ENCODE peak calls at places on chromosome 10, in six cellular contexts. V is cardiac muscle cell; Q is aorta; B is effector memory CD4-positive, alpha-beta T cell; G is CD8-positive, alpha-beta memory T cell; O is body of pancreas. Y is an unnamed sample. For H3K4me1, the result is how much of the 10 kb centered on the place peaks cover.

GRCh38 chr10:62047960-62048383 is 146.5 kb downstream of the ARID5B start:
- DNase-seq in V (peak), O (no peak), B (no peak), G (peak), Q (no peak), Y (no peak)

GRCh38 chr10:36725581-36726520 is 399.5 kb upstream of the ANKRD30A start:
- DNase-seq in O (peak), G (no peak), Q (peak), V (peak), B (no peak), Y (peak)

GRCh38 chr10:93826355-93826754 is 67.4 kb upstream of the SLC35G1 start:
- DNase-seq in B (no peak), G (no peak), V (peak), Q (no peak), O (no peak), Y (no peak)

GRCh38 chr10:71295641-71296040 is 23.4 kb upstream of the SLC29A3 start:
- DNase-seq in G (peak), V (no peak), Q (no peak), B (no peak), O (no peak), Y (no peak)

GRCh38 chr10:3749597-3750351 is 35.2 kb downstream of the KLF6 start:
- DNase-seq in G (no peak), V (peak), O (peak), Q (peak), B (no peak), Y (peak)

GRCh38 chr10:71516890-71517289 is 120.2 kb downstream of the CDH23 start:
- DNase-seq in V (no peak), G (no peak), Q (no peak), O (no peak), B (no peak), Y (no peak)

GRCh38 chr10:60908896-60909295 is 35.1 kb downstream of the RHOBTB1 start:
- DNase-seq in G (no peak), B (no peak), V (no peak), O (no peak), Q (no peak), Y (no peak)

GRCh38 chr10:18955041-18955440 is 93.6 kb upstream of the MALRD1 start:
- DNase-seq in V (no peak), Q (no peak), G (no peak), B (no peak), O (no peak), Y (no peak)

GRCh38 chr10:75910032-75910431 is 478.6 kb downstream of the LRMDA start:
- DNase-seq in V (peak), O (no peak), G (no peak), Q (no peak), B (no peak), Y (no peak)

GRCh38 chr10:109922976-109923921 is at the start of gene XPNPEP1:
- DNase-seq in G (peak), B (peak), Q (peak), V (peak), O (peak), Y (peak)

GRCh38 chr10:21334891-21335696 is 190.4 kb downstream of the SKIDA1 start:
- DNase-seq in V (peak), Q (peak), O (peak), G (no peak), B (no peak), Y (peak)

GRCh38 chr10:84336406-84336805 is 8.0 kb downstream of the CCSER2 start:
- DNase-seq in B (no peak), O (no peak), V (no peak), Q (no peak), G (no peak), Y (no peak)

GRCh38 chr10:48439581-48440041 is 133.1 kb downstream of the MAPK8 start:
- DNase-seq in V (peak), O (peak), B (no peak), G (no peak), Q (no peak), Y (no peak)

GRCh38 chr10:60384708-60385398 is 4.8 kb downstream of the ANK3 start:
- DNase-seq in O (no peak), G (no peak), B (no peak), V (peak), Q (peak), Y (peak)

GRCh38 chr10:46293832-46294640 is 7.2 kb downstream of the ANTXRL start:
- DNase-seq in G (no peak), O (peak), Q (no peak), V (peak), B (no peak), Y (no peak)

GRCh38 chr10:102284531-102284930 is 39.2 kb downstream of the GBF1 start:
- DNase-seq in O (no peak), B (no peak), V (no peak), G (no peak), Q (no peak), Y (peak)

GRCh38 chr10:133335238-133336122 is 1.2 kb downstream of the CALY start:
- DNase-seq in B (peak), Q (peak), V (peak), G (peak), O (peak), Y (no peak)

GRCh38 chr10:93063217-93063976 is 2.8 kb downstream of the CYP26C1 start:
- DNase-seq in Q (no peak), B (no peak), G (no peak), V (no peak), O (no peak), Y (no peak)

GRCh38 chr10:70053212-70053895 is 708 bp downstream of the MACROH2A2 start:
- DNase-seq in G (no peak), O (peak), V (peak), B (no peak), Q (no peak), Y (no peak)

GRCh38 chr10:72567884-72568283 is 58.0 kb downstream of the MICU1 start:
- DNase-seq in G (no peak), V (peak), Q (no peak), O (no peak), B (no peak), Y (peak)

GRCh38 chr10:110503528-110504110 is 5.9 kb downstream of the DUSP5 start:
- DNase-seq in O (no peak), V (no peak), G (no peak), Q (no peak), B (no peak), Y (no peak)

GRCh38 chr10:32946108-32946507 is 11.9 kb downstream of the ITGB1 start:
- DNase-seq in Q (no peak), V (no peak), B (no peak), O (no peak), G (no peak), Y (no peak)

GRCh38 chr10:32942081-32942480 is 15.9 kb downstream of the ITGB1 start:
- DNase-seq in Q (no peak), B (no peak), G (no peak), V (no peak), O (no peak), Y (no peak)

GRCh38 chr10:32941357-32941756 is 16.7 kb downstream of the ITGB1 start:
- DNase-seq in O (no peak), G (no peak), Q (no peak), V (no peak), B (no peak), Y (no peak)

GRCh38 chr10:32943395-32943794 is 14.6 kb downstream of the ITGB1 start:
- DNase-seq in O (no peak), Q (no peak), B (no peak), G (no peak), V (no peak), Y (no peak)

DNA sequence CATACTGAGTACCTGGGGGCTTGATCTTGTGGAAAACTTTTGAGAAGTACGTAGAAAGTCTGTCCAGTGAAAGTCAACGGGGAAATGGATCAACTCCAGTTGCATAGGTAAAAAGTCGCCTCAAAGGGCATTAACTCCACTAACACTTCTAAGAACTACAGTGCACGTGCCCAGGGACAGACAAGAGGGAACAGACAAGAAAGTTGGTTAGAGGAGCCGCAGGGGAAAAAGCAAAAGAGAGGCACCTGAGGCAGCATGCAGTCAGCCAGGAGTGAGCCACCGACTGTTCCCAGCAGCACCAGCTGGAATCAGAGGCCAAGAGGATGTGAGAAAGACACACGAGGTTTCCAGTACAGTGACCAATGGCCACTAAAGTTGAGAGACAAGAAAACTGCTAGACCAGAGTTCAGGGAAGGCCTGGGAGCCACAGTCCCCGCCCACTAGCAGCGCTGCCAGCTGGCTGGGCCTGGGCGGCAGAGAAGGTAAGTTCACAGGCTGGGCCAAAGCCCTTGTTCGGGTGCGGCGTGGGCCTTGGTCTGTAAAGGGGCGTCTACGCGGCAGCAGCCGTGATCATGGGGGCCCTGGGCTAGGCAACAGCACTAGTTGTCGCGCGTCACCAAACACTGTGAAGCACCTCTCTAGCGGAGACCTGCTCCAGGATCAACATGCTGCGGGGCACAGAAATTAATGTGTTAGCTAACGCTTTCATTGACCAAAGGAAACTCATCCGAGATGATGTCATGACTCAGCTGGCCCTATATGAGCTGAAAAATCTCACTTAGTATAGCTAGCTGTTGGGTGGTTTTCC is 14.0 kb downstream of the ITGB1 start:
- DNase-seq in G (no peak), V (no peak), O (peak), Q (peak), B (no peak), Y (no peak)
- H3K4me1 ChIP-seq in G (under half), V (under half), O (half or more), Q (under half), B (half or more), Y (half or more)

DNA sequence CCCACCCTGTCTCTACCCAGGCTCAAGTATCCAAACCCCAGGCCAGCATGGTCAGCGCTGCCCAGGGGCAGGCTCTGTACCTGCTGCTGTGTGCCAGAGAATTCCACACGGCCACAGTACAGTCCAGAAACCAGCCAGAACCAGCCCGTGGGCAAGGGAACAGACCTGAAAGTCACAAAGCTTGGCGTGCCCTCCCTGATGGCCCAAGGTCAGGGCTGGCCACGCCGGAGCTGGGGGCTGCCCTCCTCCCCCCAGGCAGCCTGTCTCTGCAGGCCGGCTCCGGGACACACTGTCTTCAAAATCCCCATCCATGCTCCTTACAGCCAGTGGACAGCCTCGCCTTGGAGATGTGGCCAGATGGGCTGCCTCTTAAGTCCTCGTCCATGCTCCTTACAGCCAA is 78.4 kb downstream of the CTBP2 start:
- DNase-seq in G (no peak), O (peak), V (no peak), Q (no peak), B (no peak), Y (no peak)
- H3K4me1 ChIP-seq in G (under half), O (under half), V (under half), Q (under half), B (under half), Y (under half)

GRCh38 chr10:551489-552252 is 137.8 kb downstream of the DIP2C start:
- DNase-seq in G (no peak), O (no peak), V (no peak), Q (no peak), B (no peak), Y (no peak)
- H3K4me1 ChIP-seq in G (under half), O (under half), V (under half), Q (under half), B (under half), Y (under half)

GRCh38 chr10:13745271-13745670 is 158.5 kb downstream of the PRPF18 start:
- DNase-seq in B (no peak), O (no peak), G (no peak), V (no peak), Q (no peak), Y (no peak)
- H3K4me1 ChIP-seq in B (under half), O (under half), G (under half), V (under half), Q (under half), Y (under half)

Y was measured in foreskin keratinocyte.